ENCODE peak calls at places on chromosome 22, in eight cellular contexts. I is heart right ventricle; G is endothelial cell; V is GM12865; Z is iris pigment epithelial cell; L is stimulated activated CD4-positive, alpha-beta T cell treated with anti-CD3 and anti-CD28 coated beads, TNF-alpha, amount 100 ng/mL, for 48 hours; K is ELR; W is HT1080. X is an unnamed sample.

GRCh38 chr22:24027991-24028390 is 16.9 kb downstream of the CABIN1 start:
- DNase-seq in I (no peak), G (no peak), V (no peak), Z (no peak), L (no peak), K (no peak), W (no peak), X (no peak)

GRCh38 chr22:37569009-37569920 is 9.0 kb downstream of the CDC42EP1 start:
- DNase-seq in I (no peak), G (no peak), V (no peak), Z (no peak), L (no peak), K (no peak), W (no peak), X (no peak)

GRCh38 chr22:39939830-39940229 is 20.4 kb upstream of the TMA7B start:
- DNase-seq in I (no peak), G (no peak), V (no peak), Z (no peak), L (no peak), K (no peak), W (no peak), X (no peak)

GRCh38 chr22:31969789-31970489 is 25.6 kb downstream of the YWHAH start:
- DNase-seq in I (peak; percentile 25), G (peak; percentile 63), V (peak; percentile 82), Z (peak; percentile 70), L (peak; percentile 56), K (peak; percentile 71), W (peak; percentile 62), X (peak; percentile 58)

GRCh38 chr22:47228767-47229166 is 466.3 kb downstream of the TBC1D22A start:
- DNase-seq in I (no peak), G (no peak), V (no peak), Z (no peak), L (no peak), K (no peak), W (no peak), X (no peak)

GRCh38 chr22:45204241-45204640 is 36.5 kb downstream of the KIAA0930 start:
- DNase-seq in I (no peak), G (no peak), V (no peak), Z (no peak), L (no peak), K (no peak), W (no peak), X (no peak)

GRCh38 chr22:27094633-27095308 is 437.4 kb downstream of the MIAT start:
- DNase-seq in I (no peak), G (no peak), V (no peak), Z (no peak), L (no peak), K (no peak), W (no peak), X (no peak)

GRCh38 chr22:48772286-48772907 is 1055.3 kb downstream of the BRD1 start:
- DNase-seq in I (no peak), G (no peak), V (no peak), Z (no peak), L (no peak), K (no peak), W (no peak), X (no peak)

GRCh38 chr22:24516301-24516737 is 21.2 kb downstream of the UPB1 start:
- DNase-seq in I (no peak), G (no peak), V (peak; percentile 64), Z (peak; percentile 93), L (no peak), K (peak; percentile 84), W (peak; percentile 47), X (no peak)

GRCh38 chr22:29225422-29226090 is 19.9 kb downstream of the EMID1 start:
- DNase-seq in I (peak; percentile 69), G (no peak), V (no peak), Z (peak; percentile 45), L (no peak), K (peak; percentile 33), W (peak; percentile 14), X (peak; percentile 21)

GRCh38 chr22:35604671-35605457 is 12.3 kb downstream of the MB start:
- DNase-seq in I (no peak), G (no peak), V (no peak), Z (peak; percentile 6), L (peak; percentile 16), K (peak; percentile 59), W (peak; percentile 40), X (peak; percentile 51)

GRCh38 chr22:47443836-47444745 is 681.6 kb downstream of the TBC1D22A start:
- DNase-seq in I (no peak), G (no peak), V (no peak), Z (no peak), L (no peak), K (no peak), W (no peak), X (no peak)

GRCh38 chr22:50190182-50190951 is 4.7 kb downstream of the TRABD start:
- DNase-seq in I (peak; percentile 85), G (no peak), V (peak; percentile 95), Z (peak; percentile 63), L (peak; percentile 56), K (peak; percentile 52), W (peak; percentile 68), X (peak; percentile 81)

GRCh38 chr22:30232716-30233218 is 13.8 kb downstream of the LIF start:
- DNase-seq in I (no peak), G (no peak), V (no peak), Z (peak; percentile 65), L (no peak), K (no peak), W (no peak), X (no peak)

GRCh38 chr22:40982482-40983385 is 31.6 kb downstream of the RBX1 start:
- DNase-seq in I (peak; percentile 17), G (no peak), V (peak; percentile 45), Z (no peak), L (no peak), K (no peak), W (no peak), X (no peak)

GRCh38 chr22:35575116-35575748 is 34.6 kb downstream of the RASD2 start:
- DNase-seq in I (no peak), G (no peak), V (no peak), Z (no peak), L (no peak), K (no peak), W (no peak), X (no peak)

GRCh38 chr22:33565580-33565995 is 354.7 kb downstream of the LARGE1 start:
- DNase-seq in I (no peak), G (no peak), V (peak; percentile 82), Z (no peak), L (peak; percentile 2), K (no peak), W (no peak), X (no peak)

GRCh38 chr22:24060375-24060788 is 49.3 kb downstream of the CABIN1 start:
- DNase-seq in I (no peak), G (no peak), V (no peak), Z (peak; percentile 99), L (no peak), K (peak; percentile 92), W (peak; percentile 91), X (no peak)

GRCh38 chr22:26174280-26174679 is 5.0 kb downstream of the SEZ6L start:
- DNase-seq in I (no peak), G (peak; percentile 47), V (no peak), Z (no peak), L (no peak), K (peak; percentile 16), W (peak; percentile 3), X (no peak)

GRCh38 chr22:42734406-42734805 is 13.7 kb upstream of the A4GALT start:
- DNase-seq in I (no peak), G (no peak), V (no peak), Z (no peak), L (no peak), K (no peak), W (no peak), X (no peak)

GRCh38 chr22:43535741-43536140 is 123.9 kb downstream of the MPPED1 start:
- DNase-seq in I (no peak), G (no peak), V (no peak), Z (no peak), L (no peak), K (no peak), W (no peak), X (no peak)

GRCh38 chr22:28297504-28297903 is 378.4 kb upstream of the PITPNB start:
- DNase-seq in I (no peak), G (no peak), V (peak; percentile 80), Z (peak; percentile 17), L (no peak), K (no peak), W (no peak), X (no peak)

GRCh38 chr22:37275134-37275533 is 7.2 kb upstream of the CYTH4 start:
- DNase-seq in I (no peak), G (no peak), V (no peak), Z (no peak), L (no peak), K (no peak), W (no peak), X (no peak)

GRCh38 chr22:30236875-30237274 is 9.7 kb downstream of the LIF start:
- DNase-seq in I (no peak), G (no peak), V (no peak), Z (no peak), L (no peak), K (no peak), W (no peak), X (no peak)

GRCh38 chr22:32542332-32543019 is 67.9 kb downstream of the FBXO7 start:
- DNase-seq in I (peak; percentile 77), G (no peak), V (no peak), Z (no peak), L (no peak), K (no peak), W (no peak), X (no peak)

GRCh38 chr22:50301581-50301991 is 5.9 kb downstream of the PLXNB2 start:
- DNase-seq in I (no peak), G (no peak), V (peak; percentile 42), Z (no peak), L (no peak), K (no peak), W (no peak), X (no peak)

GRCh38 chr22:19036229-19036522 is 86.0 kb downstream of the DGCR2 start:
- DNase-seq in I (no peak), G (no peak), V (no peak), Z (no peak), L (no peak), K (no peak), W (no peak), X (no peak)

GRCh38 chr22:30906946-30907345 is 61.6 kb downstream of the MORC2 start:
- DNase-seq in I (no peak), G (no peak), V (no peak), Z (no peak), L (no peak), K (no peak), W (no peak), X (no peak)

GRCh38 chr22:40535189-40535512 is 101.4 kb downstream of the MRTFA start:
- DNase-seq in I (no peak), G (no peak), V (no peak), Z (no peak), L (no peak), K (no peak), W (no peak), X (no peak)

GRCh38 chr22:49712195-49712791 is 115.4 kb downstream of the BRD1 start:
- DNase-seq in I (no peak), G (peak; percentile 76), V (no peak), Z (no peak), L (no peak), K (no peak), W (no peak), X (no peak)

GRCh38 chr22:37253164-37253660 is 9.1 kb upstream of the RAC2 start:
- DNase-seq in I (no peak), G (no peak), V (no peak), Z (peak; percentile 16), L (no peak), K (peak; percentile 62), W (peak; percentile 20), X (no peak)

GRCh38 chr22:39449708-39450107 is 7.1 kb upstream of the MGAT3 start:
- DNase-seq in I (no peak), G (no peak), V (peak; percentile 56), Z (no peak), L (no peak), K (no peak), W (no peak), X (no peak)

GRCh38 chr22:17883356-17883755 is 109.1 kb upstream of the BID start:
- DNase-seq in I (no peak), G (no peak), V (no peak), Z (no peak), L (no peak), K (no peak), W (no peak), X (no peak)

GRCh38 chr22:47630741-47631534 is 868.5 kb downstream of the TBC1D22A start:
- DNase-seq in I (no peak), G (no peak), V (no peak), Z (no peak), L (no peak), K (no peak), W (no peak), X (no peak)